ENCODE peak calls at places on chromosomes 7 and 10, in seven cellular contexts. One of them, this sample, is unnamed.
A peak's percentile ranks its signal among the peaks of the same experiment; 100 is the strongest.

GRCh38 chr7:66669088-66669487 is 40.4 kb downstream of the KCTD7 start:
- DNase-seq in body of pancreas: no peak
- DNase-seq in CD4-positive, alpha-beta T cell: no peak
- DNase-seq in CD8-positive, alpha-beta T cell: no peak
- DNase-seq in T-cell: no peak
- DNase-seq in NCI-H1417: no peak
- DNase-seq in H54: no peak
- DNase-seq in this sample: no peak

GRCh38 chr10:114420811-114421485 is 16.6 kb upstream of the AFAP1L2 start:
- DNase-seq in body of pancreas: no peak
- DNase-seq in CD4-positive, alpha-beta T cell: no peak
- DNase-seq in CD8-positive, alpha-beta T cell: no peak
- DNase-seq in T-cell: no peak
- DNase-seq in NCI-H1417: no peak
- DNase-seq in H54: no peak
- DNase-seq in this sample: no peak

GRCh38 chr10:37711617-37712488 is 145.6 kb downstream of the ZNF248 start:
- DNase-seq in body of pancreas: peak; percentile 73
- DNase-seq in CD4-positive, alpha-beta T cell: no peak
- DNase-seq in CD8-positive, alpha-beta T cell: no peak
- DNase-seq in T-cell: no peak
- DNase-seq in NCI-H1417: no peak
- DNase-seq in H54: no peak
- DNase-seq in this sample: no peak

GRCh38 chr7:5063698-5064097 is 18.0 kb downstream of the RBAK start:
- DNase-seq in body of pancreas: no peak
- DNase-seq in CD4-positive, alpha-beta T cell: no peak
- DNase-seq in CD8-positive, alpha-beta T cell: no peak
- DNase-seq in T-cell: no peak
- DNase-seq in NCI-H1417: no peak
- DNase-seq in H54: no peak
- DNase-seq in this sample: no peak

GRCh38 chr10:70331486-70332268 is 47.9 kb upstream of the NPFFR1 start:
- DNase-seq in body of pancreas: peak; percentile 65
- DNase-seq in CD4-positive, alpha-beta T cell: no peak
- DNase-seq in CD8-positive, alpha-beta T cell: no peak
- DNase-seq in T-cell: no peak
- DNase-seq in NCI-H1417: peak; percentile 16
- DNase-seq in H54: peak; percentile 81
- DNase-seq in this sample: peak; percentile 80

GRCh38 chr10:104447331-104447730 is 93.7 kb downstream of the CFAP58 start:
- DNase-seq in body of pancreas: no peak
- DNase-seq in CD4-positive, alpha-beta T cell: no peak
- DNase-seq in CD8-positive, alpha-beta T cell: no peak
- DNase-seq in T-cell: no peak
- DNase-seq in NCI-H1417: no peak
- DNase-seq in H54: no peak
- DNase-seq in this sample: no peak

GRCh38 chr7:143384148-143384547 is 3.0 kb downstream of the ZYX start:
- DNase-seq in body of pancreas: no peak
- DNase-seq in CD4-positive, alpha-beta T cell: no peak
- DNase-seq in CD8-positive, alpha-beta T cell: no peak
- DNase-seq in T-cell: no peak
- DNase-seq in NCI-H1417: no peak
- DNase-seq in H54: no peak
- DNase-seq in this sample: no peak

GRCh38 chr10:1646332-1646731 is 91.0 kb downstream of the ADARB2 start:
- DNase-seq in body of pancreas: no peak
- DNase-seq in CD4-positive, alpha-beta T cell: no peak
- DNase-seq in CD8-positive, alpha-beta T cell: peak; percentile 23
- DNase-seq in T-cell: no peak
- DNase-seq in NCI-H1417: no peak
- DNase-seq in H54: no peak
- DNase-seq in this sample: no peak

GRCh38 chr10:98608417-98608816 is 161.7 kb upstream of the HPS1 start:
- DNase-seq in body of pancreas: no peak
- DNase-seq in CD4-positive, alpha-beta T cell: no peak
- DNase-seq in CD8-positive, alpha-beta T cell: no peak
- DNase-seq in T-cell: no peak
- DNase-seq in NCI-H1417: no peak
- DNase-seq in H54: no peak
- DNase-seq in this sample: no peak

This sample was measured in KG1.